ENCODE peak calls at places on chromosome 7, in ten cellular contexts. E is stimulated activated CD8-positive, alpha-beta memory T cell treated with anti-CD3 and anti-CD28 coated beads, Interleukin-7, amount 100 ng/mL, for 24 hours; C is MCF 10A; L is omental fat pad; M is gastrocnemius medialis; Y is neuronal stem cell; Q is NCI-H2081; W is endodermal cell; K is AG10803; Z is HS-27A. U is an unnamed sample.

GRCh38 chr7:102426268-102427031 is 6.9 kb upstream of the ORAI2 start:
- DNase-seq in E (peak), C (no peak), L (no peak), M (no peak), Y (no peak), Q (no peak), W (no peak), K (no peak), Z (no peak), U (peak)

GRCh38 chr7:44287488-44288380 is 37.7 kb downstream of the CAMK2B start:
- DNase-seq in E (no peak), C (no peak), L (peak), M (peak), Y (no peak), Q (no peak), W (peak), K (no peak), Z (no peak), U (no peak)

GRCh38 chr7:9691286-9691685 is 1257.9 kb downstream of the NXPH1 start:
- DNase-seq in E (no peak), C (no peak), L (no peak), M (no peak), Y (no peak), Q (no peak), W (peak), K (no peak), Z (no peak), U (no peak)

GRCh38 chr7:2873146-2873545 is 29.0 kb upstream of the GNA12 start:
- DNase-seq in E (no peak), C (no peak), L (no peak), M (no peak), Y (no peak), Q (no peak), W (peak), K (no peak), Z (no peak), U (no peak)

GRCh38 chr7:7816084-7816483 is 97.7 kb upstream of the RPA3 start:
- DNase-seq in E (no peak), C (no peak), L (no peak), M (no peak), Y (no peak), Q (no peak), W (no peak), K (no peak), Z (no peak), U (peak)

GRCh38 chr7:64888901-64889685 is 14.0 kb upstream of the ZNF273 start:
- DNase-seq in E (no peak), C (no peak), L (no peak), M (no peak), Y (no peak), Q (no peak), W (peak), K (no peak), Z (no peak), U (no peak)

GRCh38 chr7:73851410-73852338 is 9.3 kb upstream of the TMEM270 start:
- DNase-seq in E (no peak), C (peak), L (no peak), M (no peak), Y (no peak), Q (no peak), W (no peak), K (peak), Z (peak), U (peak)

GRCh38 chr7:157436763-157437480 is 100.1 kb downstream of the DNAJB6 start:
- DNase-seq in E (no peak), C (no peak), L (no peak), M (no peak), Y (no peak), Q (no peak), W (peak), K (peak), Z (no peak), U (no peak)

GRCh38 chr7:81871606-81872265 is 101.9 kb upstream of the HGF start:
- DNase-seq in E (no peak), C (no peak), L (no peak), M (no peak), Y (no peak), Q (no peak), W (no peak), K (peak), Z (no peak), U (no peak)

GRCh38 chr7:11252011-11252607 is 278.4 kb downstream of the PHF14 start:
- DNase-seq in E (no peak), C (no peak), L (no peak), M (no peak), Y (no peak), Q (no peak), W (no peak), K (no peak), Z (no peak), U (peak)

GRCh38 chr7:119196183-119196582 is 971.7 kb downstream of the ANKRD7 start:
- DNase-seq in E (no peak), C (no peak), L (no peak), M (no peak), Y (no peak), Q (no peak), W (no peak), K (no peak), Z (no peak), U (no peak)

GRCh38 chr7:134618756-134619530 is 27.7 kb upstream of the BPGM start:
- DNase-seq in E (no peak), C (peak), L (no peak), M (no peak), Y (no peak), Q (no peak), W (no peak), K (peak), Z (no peak), U (no peak)

GRCh38 chr7:29416906-29417305 is 146.7 kb upstream of the PRR15 start:
- DNase-seq in E (no peak), C (no peak), L (no peak), M (no peak), Y (no peak), Q (no peak), W (no peak), K (no peak), Z (no peak), U (no peak)

GRCh38 chr7:131225619-131226101 is 102.0 kb upstream of the MKLN1 start:
- DNase-seq in E (no peak), C (peak), L (no peak), M (no peak), Y (no peak), Q (no peak), W (no peak), K (peak), Z (no peak), U (no peak)

GRCh38 chr7:142301299-142301698 is 43.4 kb upstream of the PRSS58 start:
- DNase-seq in E (no peak), C (no peak), L (no peak), M (no peak), Y (no peak), Q (no peak), W (no peak), K (no peak), Z (no peak), U (no peak)

GRCh38 chr7:156504687-156505545 is 135.7 kb upstream of the RNF32 start:
- DNase-seq in E (no peak), C (no peak), L (no peak), M (no peak), Y (no peak), Q (no peak), W (no peak), K (no peak), Z (no peak), U (no peak)

GRCh38 chr7:33428415-33428814 is 299.1 kb downstream of the BBS9 start:
- DNase-seq in E (no peak), C (no peak), L (no peak), M (no peak), Y (no peak), Q (no peak), W (no peak), K (peak), Z (no peak), U (no peak)

GRCh38 chr7:24669971-24670591 is 87.2 kb downstream of the GSDME start:
- DNase-seq in E (no peak), C (no peak), L (no peak), M (no peak), Y (no peak), Q (no peak), W (no peak), K (no peak), Z (no peak), U (no peak)

GRCh38 chr7:117262546-117262945 is 60.3 kb downstream of the WNT2 start:
- DNase-seq in E (no peak), C (no peak), L (no peak), M (no peak), Y (no peak), Q (no peak), W (no peak), K (no peak), Z (no peak), U (no peak)

GRCh38 chr7:51633596-51633995 is 317.0 kb upstream of the COBL start:
- DNase-seq in E (no peak), C (no peak), L (no peak), M (no peak), Y (no peak), Q (no peak), W (no peak), K (no peak), Z (no peak), U (no peak)

GRCh38 chr7:36784991-36785940 is 61.0 kb upstream of the AOAH start:
- DNase-seq in E (no peak), C (no peak), L (no peak), M (peak), Y (no peak), Q (peak), W (no peak), K (no peak), Z (no peak), U (peak)

GRCh38 chr7:152974577-152974976 is 215.0 kb downstream of the ACTR3B start:
- DNase-seq in E (no peak), C (no peak), L (no peak), M (no peak), Y (no peak), Q (no peak), W (no peak), K (no peak), Z (no peak), U (no peak)

GRCh38 chr7:30253796-30254165 is 30.6 kb upstream of the ZNRF2 start:
- DNase-seq in E (no peak), C (no peak), L (no peak), M (no peak), Y (no peak), Q (no peak), W (no peak), K (no peak), Z (no peak), U (no peak)

GRCh38 chr7:105838273-105839141 is 37.9 kb downstream of the ATXN7L1 start:
- DNase-seq in E (no peak), C (peak), L (peak), M (no peak), Y (no peak), Q (peak), W (no peak), K (peak), Z (no peak), U (no peak)

GRCh38 chr7:55474944-55475911 is 97.1 kb downstream of the VOPP1 start:
- DNase-seq in E (no peak), C (no peak), L (no peak), M (no peak), Y (no peak), Q (no peak), W (no peak), K (no peak), Z (no peak), U (no peak)